ENCODE peak calls at places on chromosomes 1 and 21, in four cellular contexts. S, Y, F and O are unnamed samples.

GRCh38 chr1:104387716-104388508 is 638.2 kb downstream of the AMY1C start:
- DNase-seq in F (no peak), Y (no peak), S (no peak), O (no peak)

GRCh38 chr1:153976819-153977249 is 640 bp downstream of the JTB start:
- DNase-seq in Y (no peak), S (no peak), F (no peak), O (no peak)

GRCh38 chr1:39087109-39087834 is 61.1 kb downstream of the NDUFS5 start:
- DNase-seq in Y (no peak), S (no peak), F (no peak), O (no peak)

GRCh38 chr21:44285547-44285992 is at the start of gene AIRE:
- DNase-seq in S (no peak), Y (no peak), F (no peak), O (no peak)

GRCh38 chr1:22796642-22797041 is 86.0 kb downstream of the EPHB2 start:
- DNase-seq in F (no peak), Y (no peak), S (no peak), O (no peak)

GRCh38 chr1:89721351-89721750 is 88.4 kb downstream of the LRRC8C start:
- DNase-seq in F (no peak), Y (peak), S (no peak), O (peak)

GRCh38 chr1:225772848-225773247 is 4.8 kb upstream of the SRP9 start:
- DNase-seq in Y (no peak), F (peak), S (no peak), O (no peak)

GRCh38 chr1:219174672-219175564 is 1.2 kb downstream of the LYPLAL1 start:
- DNase-seq in S (no peak), F (no peak), Y (peak), O (no peak)

GRCh38 chr1:228101994-228102790 is 933 bp downstream of the C1orf35 start:
- DNase-seq in F (peak), Y (peak), S (peak), O (peak)

GRCh38 chr21:27397578-27397977 is 430.7 kb upstream of the ADAMTS5 start:
- DNase-seq in Y (no peak), F (no peak), S (no peak), O (no peak)

GRCh38 chr1:243433737-243434370 is 178.0 kb downstream of the SDCCAG8 start:
- DNase-seq in S (no peak), F (no peak), Y (no peak), O (no peak)

GRCh38 chr1:248622491-248623106 is 12.3 kb downstream of the OR2T11 start:
- DNase-seq in S (no peak), Y (peak), F (no peak), O (no peak)

GRCh38 chr1:151811181-151811580 is 6.0 kb upstream of the LINGO4 start:
- DNase-seq in F (no peak), S (no peak), Y (no peak), O (no peak)

GRCh38 chr1:13766906-13767564 is 67.0 kb downstream of the PRDM2 start:
- DNase-seq in Y (no peak), F (no peak), S (no peak), O (no peak)

GRCh38 chr1:10510520-10511493 is 36.1 kb downstream of the PEX14 start:
- DNase-seq in Y (peak), S (peak), F (no peak), O (peak)

GRCh38 chr1:175363046-175363445 is 170.5 kb upstream of the KIAA0040 start:
- DNase-seq in F (no peak), S (no peak), Y (no peak), O (no peak)

GRCh38 chr1:24929091-24929875 is 793 bp downstream of the RUNX3 start:
- DNase-seq in S (peak), Y (peak), F (no peak), O (no peak)

GRCh38 chr1:197638316-197638715 is 137.0 kb downstream of the DENND1B start:
- DNase-seq in Y (no peak), F (no peak), S (no peak), O (no peak)

GRCh38 chr1:5953386-5953785 is 38.8 kb downstream of the NPHP4 start:
- DNase-seq in Y (no peak), F (no peak), S (no peak), O (no peak)

GRCh38 chr1:88175631-88176226 is 508.3 kb upstream of the PKN2 start:
- DNase-seq in F (no peak), Y (no peak), S (no peak), O (no peak)
- H3K27ac ChIP-seq in F (no peak), Y (no peak), S (no peak), O (no peak)

DNA sequence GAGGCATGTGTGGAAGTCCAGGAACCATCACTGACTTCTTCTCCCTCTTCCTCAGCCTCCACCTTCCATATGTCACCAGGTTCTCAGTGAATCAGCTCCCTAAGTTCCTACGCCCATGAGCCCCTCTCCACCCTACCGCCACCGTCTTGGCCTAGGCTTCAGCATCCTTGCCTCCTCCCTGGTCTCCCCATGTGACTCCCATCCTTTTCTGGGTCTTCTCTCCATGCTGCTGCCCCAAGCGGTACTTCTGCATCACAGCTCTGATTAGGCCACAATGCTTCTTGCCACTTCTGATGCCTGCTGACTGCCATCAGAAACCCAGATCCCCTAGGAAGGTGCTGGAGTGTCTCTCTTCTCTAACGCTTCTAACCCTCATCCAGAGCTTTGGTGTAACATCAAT is 158.4 kb upstream of the EDN2 start:
- DNase-seq in S (no peak), F (no peak), Y (no peak), O (no peak)
- H3K27ac ChIP-seq in S (no peak), F (no peak), Y (no peak), O (no peak)

DNA sequence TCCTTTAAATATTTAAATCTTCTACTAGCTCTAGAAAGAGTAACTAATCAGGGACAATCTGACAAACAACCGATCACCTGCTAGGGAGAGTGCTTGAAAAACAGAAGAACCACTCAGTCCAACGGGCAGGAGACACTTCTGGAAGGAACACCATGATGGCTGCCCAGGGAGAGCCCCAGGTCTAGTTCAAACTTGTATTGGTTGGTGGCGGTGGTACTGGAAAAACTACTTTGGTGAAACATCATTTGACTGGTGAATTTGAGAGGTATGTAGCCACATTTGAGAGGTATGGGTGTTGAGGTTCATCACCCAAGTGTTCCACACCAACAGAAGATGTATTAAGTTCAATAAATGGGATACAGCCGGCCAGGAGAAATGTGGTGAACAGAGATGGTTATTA is 4.8 kb upstream of the WDR47 start:
- DNase-seq in S (no peak), Y (no peak), F (no peak), O (no peak)
- H3K27ac ChIP-seq in S (no peak), Y (no peak), F (no peak), O (no peak)

GRCh38 chr1:48617227-48617626 is 145.2 kb upstream of the SPATA6 start:
- DNase-seq in F (no peak), S (no peak), Y (no peak), O (no peak)
- H3K27ac ChIP-seq in F (no peak), S (no peak), Y (no peak), O (no peak)

GRCh38 chr1:115893545-115893944 is 52.6 kb upstream of the NHLH2 start:
- DNase-seq in S (no peak), F (no peak), Y (no peak), O (no peak)

GRCh38 chr1:115888976-115889375 is 48.0 kb upstream of the NHLH2 start:
- DNase-seq in F (no peak), Y (no peak), S (no peak), O (no peak)

DNA sequence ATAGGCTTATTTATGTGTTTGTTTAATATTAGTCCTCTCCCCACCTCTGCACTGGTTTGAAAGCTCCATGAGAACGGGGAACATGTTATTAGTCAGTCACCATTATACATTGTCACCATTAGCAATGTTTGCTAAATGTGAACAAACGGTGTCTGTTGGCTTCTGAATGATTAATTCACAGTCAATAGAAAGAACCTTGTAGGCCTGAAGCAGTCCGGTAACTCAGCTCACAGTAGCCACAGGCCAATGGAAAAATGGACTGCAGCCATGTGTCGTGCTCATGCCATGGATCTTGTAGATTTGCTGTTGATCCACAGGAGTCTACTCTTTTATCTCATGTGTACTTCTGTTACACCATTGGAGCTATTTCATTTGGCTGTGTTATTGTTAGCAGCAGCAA is 49.7 kb upstream of the NHLH2 start:
- DNase-seq in F (no peak), Y (no peak), S (no peak), O (no peak)
- H3K27ac ChIP-seq in F (no peak), Y (no peak), S (no peak), O (no peak)

GRCh38 chr1:183757061-183757460 is 47.9 kb upstream of the RGL1 start:
- DNase-seq in F (no peak), S (no peak), Y (no peak), O (no peak)
- H3K27ac ChIP-seq in F (no peak), S (no peak), Y (no peak), O (no peak)

DNA sequence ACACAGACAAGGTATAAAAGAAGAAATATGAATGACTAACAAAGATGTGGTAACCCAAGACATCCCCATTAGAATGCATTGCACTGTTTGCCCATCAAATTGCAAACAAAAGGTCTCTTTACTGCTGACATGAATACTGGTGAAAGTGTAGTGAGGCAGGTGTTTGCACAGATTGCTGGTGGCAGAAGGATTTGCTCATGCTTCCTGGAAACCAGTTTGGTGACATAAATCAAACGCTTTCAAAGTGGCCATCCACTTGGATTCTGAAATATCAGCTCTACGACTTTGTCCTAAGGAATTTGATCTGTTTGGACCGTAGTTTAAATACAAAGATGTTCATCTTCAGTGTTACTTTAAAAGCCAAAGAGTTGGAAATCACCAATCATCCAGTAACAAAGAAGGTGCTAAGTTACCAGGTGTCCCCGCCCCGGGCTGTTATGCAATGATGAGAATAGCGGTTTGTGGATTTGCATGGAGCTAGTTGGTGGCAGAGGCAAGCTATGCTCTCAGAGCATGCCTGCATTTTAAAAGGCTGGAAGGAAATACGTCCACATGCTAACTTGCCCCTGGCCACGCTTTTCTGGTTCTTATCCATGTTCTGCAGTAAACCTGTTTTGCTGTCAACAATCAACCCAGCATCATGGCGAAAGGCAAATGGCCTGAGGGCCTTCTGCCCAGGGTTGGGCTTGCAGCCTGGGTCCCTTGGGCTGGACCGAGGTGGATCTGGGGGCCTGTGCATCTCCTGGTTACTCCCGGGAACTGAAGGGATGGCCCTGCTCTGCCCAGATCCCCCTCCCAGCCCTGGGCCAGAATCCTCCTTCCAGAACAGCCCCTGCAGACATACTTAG is 49.2 kb downstream of the UMODL1 start:
- DNase-seq in Y (no peak), S (no peak), F (no peak), O (no peak)
- H3K27ac ChIP-seq in Y (no peak), S (no peak), F (no peak), O (no peak)